ENCODE peak calls at places on chromosomes 16 and 17, in ten cellular contexts. U, T, K, G, Y, F, N, H, P and C are unnamed samples.

GRCh38 chr17:42120161-42121065 is 754 bp downstream of the KAT2A start:
- DNase-seq in U (no peak), T (no peak), K (peak), G (no peak), Y (no peak), F (no peak), N (no peak), H (peak), P (peak), C (peak)

GRCh38 chr17:44623070-44623725 is 33.1 kb upstream of the MEIOC start:
- DNase-seq in U (no peak), T (no peak), K (no peak), G (no peak), Y (no peak), F (no peak), N (no peak), H (no peak), P (no peak), C (no peak)

GRCh38 chr16:23504453-23505179 is 5.7 kb downstream of the GGA2 start:
- DNase-seq in U (peak), T (peak), K (peak), G (peak), Y (peak), F (peak), N (peak), H (peak), P (peak), C (no peak)

GRCh38 chr17:17119106-17119505 is 76.8 kb downstream of the MPRIP start:
- DNase-seq in U (no peak), T (no peak), K (no peak), G (no peak), Y (peak), F (peak), N (no peak), H (no peak), P (no peak), C (no peak)

GRCh38 chr17:76262732-76263344 is 2.3 kb upstream of the UBALD2 start:
- DNase-seq in U (no peak), T (peak), K (no peak), G (no peak), Y (no peak), F (no peak), N (no peak), H (no peak), P (peak), C (no peak)

GRCh38 chr17:33038740-33039139 is 47.1 kb downstream of the SPACA3 start:
- DNase-seq in U (peak), T (peak), K (peak), G (no peak), Y (peak), F (no peak), N (no peak), H (peak), P (peak), C (no peak)

GRCh38 chr16:70745536-70746025 is 55.4 kb downstream of the VAC14 start:
- DNase-seq in U (no peak), T (no peak), K (no peak), G (no peak), Y (no peak), F (no peak), N (no peak), H (no peak), P (no peak), C (no peak)

GRCh38 chr17:32152130-32152529 is 9.8 kb downstream of the RHOT1 start:
- DNase-seq in U (no peak), T (peak), K (no peak), G (no peak), Y (no peak), F (no peak), N (no peak), H (no peak), P (no peak), C (no peak)

GRCh38 chr17:14737984-14738651 is 437.2 kb downstream of the HS3ST3B1 start:
- DNase-seq in U (peak), T (peak), K (peak), G (peak), Y (peak), F (peak), N (peak), H (peak), P (peak), C (no peak)

GRCh38 chr17:36008998-36009665 is 7.8 kb upstream of the CCL15 start:
- DNase-seq in U (peak), T (no peak), K (no peak), G (peak), Y (no peak), F (no peak), N (no peak), H (no peak), P (no peak), C (no peak)

GRCh38 chr16:48434653-48435318 is 49.6 kb upstream of the SIAH1 start:
- DNase-seq in U (peak), T (peak), K (no peak), G (no peak), Y (no peak), F (no peak), N (no peak), H (no peak), P (no peak), C (no peak)

GRCh38 chr17:38724337-38724988 is 5.7 kb upstream of the CISD3 start:
- DNase-seq in U (no peak), T (no peak), K (peak), G (no peak), Y (no peak), F (no peak), N (no peak), H (no peak), P (no peak), C (no peak)

GRCh38 chr17:80773243-80773991 is 218.2 kb upstream of the CHMP6 start:
- DNase-seq in U (peak), T (no peak), K (peak), G (no peak), Y (peak), F (no peak), N (no peak), H (peak), P (no peak), C (no peak)

GRCh38 chr16:1610071-1610840 is 1.6 kb downstream of the IFT140 start:
- DNase-seq in U (peak), T (peak), K (peak), G (peak), Y (peak), F (peak), N (no peak), H (peak), P (peak), C (peak)

GRCh38 chr17:14038206-14038605 is 31.1 kb upstream of the COX10 start:
- DNase-seq in U (peak), T (no peak), K (no peak), G (no peak), Y (no peak), F (no peak), N (no peak), H (no peak), P (no peak), C (no peak)

GRCh38 chr16:720507-720989 is 398 bp upstream of the ANTKMT start:
- DNase-seq in U (peak), T (peak), K (peak), G (no peak), Y (peak), F (no peak), N (no peak), H (peak), P (peak), C (peak)

GRCh38 chr17:32720671-32721070 is 156.3 kb downstream of the MYO1D start:
- DNase-seq in U (no peak), T (no peak), K (no peak), G (no peak), Y (no peak), F (no peak), N (peak), H (no peak), P (no peak), C (no peak)

GRCh38 chr16:56673916-56674315 is 4.3 kb downstream of the MT1H start:
- DNase-seq in U (peak), T (no peak), K (peak), G (no peak), Y (no peak), F (no peak), N (no peak), H (peak), P (no peak), C (no peak)

GRCh38 chr17:62643496-62643895 is 16.0 kb downstream of the MRC2 start:
- DNase-seq in U (no peak), T (no peak), K (no peak), G (no peak), Y (no peak), F (no peak), N (no peak), H (no peak), P (no peak), C (no peak)

GRCh38 chr16:71367243-71367976 is 8.9 kb downstream of the CALB2 start:
- DNase-seq in U (peak), T (peak), K (peak), G (no peak), Y (no peak), F (no peak), N (no peak), H (peak), P (peak), C (no peak)

GRCh38 chr17:5049314-5049819 is 14.1 kb upstream of the SLC52A1 start:
- DNase-seq in U (no peak), T (no peak), K (no peak), G (no peak), Y (no peak), F (no peak), N (no peak), H (no peak), P (no peak), C (no peak)

GRCh38 chr17:20273741-20274500 is 193.4 kb downstream of the LGALS9B start:
- DNase-seq in U (no peak), T (no peak), K (no peak), G (no peak), Y (no peak), F (no peak), N (no peak), H (no peak), P (no peak), C (no peak)

GRCh38 chr16:4381072-4381934 is 9.7 kb downstream of the VASN start:
- DNase-seq in U (no peak), T (no peak), K (peak), G (no peak), Y (no peak), F (no peak), N (no peak), H (no peak), P (no peak), C (no peak)

GRCh38 chr16:5504028-5504758 is 406.6 kb upstream of the EEF2KMT start:
- DNase-seq in U (no peak), T (peak), K (no peak), G (no peak), Y (peak), F (no peak), N (no peak), H (no peak), P (no peak), C (no peak)

GRCh38 chr17:27807567-27808470 is 7.5 kb upstream of the NOS2 start:
- DNase-seq in U (no peak), T (peak), K (no peak), G (no peak), Y (peak), F (no peak), N (no peak), H (no peak), P (peak), C (no peak)

GRCh38 chr17:66451188-66452149 is 149.1 kb downstream of the PRKCA start:
- DNase-seq in U (no peak), T (peak), K (peak), G (no peak), Y (no peak), F (no peak), N (no peak), H (peak), P (no peak), C (no peak)

DNA sequence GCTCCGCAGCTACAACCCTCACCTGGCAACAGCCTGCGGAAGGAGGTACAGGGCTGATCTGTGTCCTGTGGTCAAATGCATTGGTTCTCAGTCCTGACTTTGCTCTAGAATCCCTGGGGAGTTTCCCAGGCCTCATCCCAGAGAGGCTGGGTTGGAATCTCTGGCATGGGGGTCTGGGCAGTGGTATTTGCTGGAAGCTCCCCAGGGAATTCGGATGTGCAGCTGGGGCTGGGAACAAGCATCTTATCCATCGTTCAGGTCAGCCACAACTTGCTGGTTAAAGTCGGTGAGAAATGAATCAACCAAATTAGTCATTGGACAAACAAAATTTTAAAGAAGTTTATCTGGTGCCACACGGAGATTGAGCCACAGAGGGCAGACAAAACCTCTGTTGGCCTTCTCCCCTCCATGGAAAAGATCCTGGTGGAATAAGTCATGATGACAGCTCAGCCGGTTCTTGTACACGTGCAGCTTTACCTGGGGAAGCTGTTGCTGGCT is 231.2 kb downstream of the FOXL1 start:
- DNase-seq in U (peak), T (no peak), K (no peak), G (peak), Y (no peak), F (no peak), N (peak), H (no peak), P (no peak), C (no peak)
- TF ChIP-seq CTCF in U (peak), T (no peak), K (no peak), G (peak), Y (no peak), F (no peak), N (peak), H (no peak), P (no peak), C (no peak)

GRCh38 chr16:6574146-6574545 is 758.5 kb upstream of the RBFOX1 start:
- DNase-seq in U (no peak), T (no peak), K (no peak), G (no peak), Y (no peak), F (no peak), N (no peak), H (no peak), P (no peak), C (no peak)

GRCh38 chr16:6571044-6571443 is 761.6 kb upstream of the RBFOX1 start:
- DNase-seq in U (no peak), T (no peak), K (peak), G (no peak), Y (no peak), F (no peak), N (no peak), H (peak), P (no peak), C (no peak)

GRCh38 chr16:6570520-6570919 is 762.1 kb upstream of the RBFOX1 start:
- DNase-seq in U (no peak), T (no peak), K (no peak), G (no peak), Y (no peak), F (no peak), N (no peak), H (no peak), P (no peak), C (no peak)

GRCh38 chr16:6576646-6577045 is 756.0 kb upstream of the RBFOX1 start:
- DNase-seq in U (no peak), T (no peak), K (no peak), G (no peak), Y (no peak), F (no peak), N (no peak), H (no peak), P (no peak), C (no peak)

DNA sequence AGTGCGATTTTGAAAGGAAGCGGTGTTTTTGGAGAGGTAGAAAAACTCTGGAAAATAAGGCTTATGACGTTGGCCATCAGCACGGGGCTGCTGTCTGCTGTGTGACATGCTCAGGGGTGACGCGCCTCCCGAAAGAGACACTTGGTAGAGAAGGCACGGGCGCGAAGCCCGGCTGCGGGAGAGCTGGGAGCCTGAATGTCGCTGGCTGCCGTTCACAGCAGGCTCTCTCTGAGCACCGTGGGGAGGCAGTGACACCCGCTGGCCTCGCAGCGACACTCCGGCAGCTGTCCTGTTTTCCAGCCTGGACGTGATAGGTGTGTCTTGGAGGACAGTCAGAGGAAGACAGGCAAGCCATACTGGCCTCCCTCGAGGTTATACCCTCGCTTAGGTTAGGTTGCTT is 759.1 kb upstream of the RBFOX1 start:
- DNase-seq in U (no peak), T (peak), K (peak), G (no peak), Y (no peak), F (no peak), N (no peak), H (peak), P (no peak), C (peak)
- TF ChIP-seq CTCF in U (no peak), T (peak), K (no peak), G (no peak), Y (no peak), F (no peak), N (no peak), H (peak), P (no peak), C (peak)

GRCh38 chr17:45848868-45849535 is 4.3 kb downstream of the SPPL2C start:
- DNase-seq in U (no peak), T (no peak), K (no peak), G (no peak), Y (no peak), F (no peak), N (no peak), H (no peak), P (no peak), C (no peak)
- TF ChIP-seq CTCF in U (no peak), T (no peak), K (no peak), G (no peak), Y (no peak), F (no peak), N (no peak), H (no peak), P (no peak), C (no peak)

GRCh38 chr16:68626557-68626956 is 18.6 kb upstream of the CDH3 start:
- DNase-seq in U (no peak), T (no peak), K (no peak), G (no peak), Y (no peak), F (no peak), N (no peak), H (no peak), P (no peak), C (no peak)

GRCh38 chr16:68629315-68629900 is 15.7 kb upstream of the CDH3 start:
- DNase-seq in U (no peak), T (no peak), K (no peak), G (no peak), Y (no peak), F (no peak), N (no peak), H (no peak), P (no peak), C (no peak)
- TF ChIP-seq CTCF in U (no peak), T (no peak), K (no peak), G (no peak), Y (no peak), F (no peak), N (no peak), H (peak), P (no peak), C (no peak)

GRCh38 chr16:76882105-76882504 is 308.9 kb upstream of the MON1B start:
- DNase-seq in U (no peak), T (no peak), K (no peak), G (no peak), Y (no peak), F (no peak), N (no peak), H (no peak), P (no peak), C (no peak)
- TF ChIP-seq CTCF in U (no peak), T (no peak), K (no peak), G (no peak), Y (no peak), F (no peak), N (no peak), H (no peak), P (no peak), C (no peak)